ENCODE peak calls at places on chromosome 15, in five cellular contexts. X is omental fat pad, N is psoas muscle, R is nephron progenitor cell, F is neural crest cell. P is an unnamed sample.

GRCh38 chr15:87735536-87735935 is 521.0 kb downstream of the NTRK3 start:
- DNase-seq in R (peak; percentile 12), F (no peak), X (no peak), N (no peak), P (no peak)

GRCh38 chr15:22877607-22878006 is 39.1 kb downstream of the NIPA2 start:
- DNase-seq in X (no peak), F (no peak), N (no peak), R (no peak), P (no peak)

GRCh38 chr15:41494190-41494921 is 682 bp downstream of the ITPKA start:
- DNase-seq in N (no peak), F (peak; percentile 33), X (no peak), R (peak; percentile 69), P (peak; percentile 43)

GRCh38 chr15:96070636-96071035 is 259.9 kb upstream of the NR2F2 start:
- DNase-seq in F (no peak), X (no peak), N (no peak), R (no peak), P (no peak)

GRCh38 chr15:39925112-39925830 is 5.2 kb upstream of the GPR176 start:
- DNase-seq in N (no peak), X (no peak), R (no peak), F (no peak), P (no peak)

GRCh38 chr15:28184166-28184565 is 85.1 kb upstream of the OCA2 start:
- DNase-seq in X (no peak), F (no peak), N (no peak), R (no peak), P (no peak)

GRCh38 chr15:97875513-97876285 is 84.8 kb upstream of the ARRDC4 start:
- DNase-seq in F (no peak), N (no peak), X (no peak), R (no peak), P (peak; percentile 33)

GRCh38 chr15:45611305-45611704 is 23.5 kb upstream of the SQOR start:
- DNase-seq in R (no peak), X (no peak), F (no peak), N (no peak), P (no peak)

GRCh38 chr15:65638681-65639089 is 16.9 kb downstream of the SLC24A1 start:
- DNase-seq in R (peak; percentile 36), F (peak; percentile 26), N (no peak), X (no peak), P (peak; percentile 35)

GRCh38 chr15:48392356-48392755 is 61.1 kb downstream of the DUT start:
- DNase-seq in F (no peak), X (no peak), N (peak; percentile 73), R (no peak), P (no peak)

GRCh38 chr15:56496635-56497034 is 31.7 kb upstream of the MNS1 start:
- DNase-seq in R (no peak), X (no peak), N (no peak), F (no peak), P (peak; percentile 13)

GRCh38 chr15:87944687-87945086 is 311.9 kb downstream of the NTRK3 start:
- DNase-seq in N (no peak), F (no peak), X (no peak), R (no peak), P (no peak)

GRCh38 chr15:100769043-100769974 is 110.3 kb upstream of the ALDH1A3 start:
- DNase-seq in F (no peak), R (no peak), N (peak; percentile 25), X (no peak), P (no peak)

GRCh38 chr15:68783226-68784054 is 37.3 kb downstream of the ANP32A start:
- DNase-seq in N (no peak), X (no peak), R (peak; percentile 18), F (no peak), P (peak; percentile 49)

GRCh38 chr15:70492240-70493177 is 270.8 kb downstream of the UACA start:
- DNase-seq in N (peak; percentile 66), R (no peak), F (no peak), X (no peak), P (no peak)

GRCh38 chr15:80852676-80853075 is 73.5 kb downstream of the CEMIP start:
- DNase-seq in X (no peak), R (no peak), F (no peak), N (no peak), P (no peak)

GRCh38 chr15:69760890-69761568 is 308.4 kb downstream of the RPLP1 start:
- DNase-seq in X (peak; percentile 52), N (peak; percentile 57), F (no peak), R (no peak), P (no peak)

GRCh38 chr15:96330064-96330449 is 443 bp upstream of the NR2F2 start:
- DNase-seq in N (no peak), R (no peak), X (no peak), F (peak; percentile 68), P (peak; percentile 59)

GRCh38 chr15:65902373-65902772 is 33.1 kb downstream of the RAB11A start:
- DNase-seq in N (peak; percentile 59), X (no peak), R (no peak), F (no peak), P (no peak)

GRCh38 chr15:39657714-39658113 is 76.8 kb downstream of the THBS1 start:
- DNase-seq in X (no peak), F (no peak), R (no peak), N (no peak), P (no peak)

GRCh38 chr15:42490246-42490742 is 647 bp downstream of the ZNF106 start:
- DNase-seq in X (no peak), N (no peak), F (no peak), R (no peak), P (no peak)

GRCh38 chr15:66948294-66948693 is 117.1 kb upstream of the SMAD3 start:
- DNase-seq in R (no peak), X (no peak), N (no peak), F (no peak), P (no peak)

DNA sequence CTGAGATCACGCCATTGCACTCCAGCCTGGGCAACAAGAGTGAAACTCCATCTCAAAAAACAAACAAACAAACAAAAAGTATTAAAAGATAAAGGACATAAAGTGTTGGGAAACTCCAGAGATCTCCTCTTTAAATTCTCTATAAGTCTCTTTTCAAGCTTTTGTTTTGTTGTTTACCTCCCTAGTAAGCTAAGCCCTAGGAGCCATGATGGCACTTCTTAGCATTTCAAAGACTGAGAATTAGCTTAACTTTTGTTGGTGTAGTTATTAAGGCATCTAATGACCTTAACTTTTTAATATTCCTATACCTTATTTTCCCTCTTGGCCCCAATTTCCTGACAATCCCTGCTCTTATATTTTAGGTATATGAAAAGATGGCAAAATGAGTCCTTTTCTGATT is 157.3 kb downstream of the ZNF609 start:
- DNase-seq in X (no peak), N (no peak), F (no peak), R (no peak), P (no peak)
- TF ChIP-seq CTCF in X (no peak), N (no peak), F (no peak), R (no peak), P (no peak)

DNA sequence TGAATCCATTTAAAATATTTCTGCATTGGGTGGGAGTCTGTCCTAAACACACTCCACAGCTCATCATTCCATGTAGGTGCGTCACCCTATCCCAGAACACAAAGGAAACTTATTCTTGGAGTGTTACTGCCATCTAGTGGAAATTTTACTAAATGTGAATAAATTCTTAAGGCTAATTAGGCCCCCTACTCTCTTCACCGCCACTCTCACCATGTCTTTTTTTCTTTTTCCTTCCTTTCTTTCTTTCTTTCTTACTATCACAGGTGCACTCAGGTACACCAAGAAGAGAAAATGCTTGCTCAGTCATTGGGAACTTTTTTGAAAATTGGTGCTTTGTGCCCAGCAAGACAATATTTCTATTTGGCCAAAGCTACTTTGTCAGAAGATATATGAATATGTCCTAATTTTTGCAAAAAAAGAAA is 26.4 kb upstream of the ATP8B4 start:
- DNase-seq in F (no peak), R (peak; percentile 17), X (no peak), N (no peak), P (no peak)
- TF ChIP-seq CTCF in F (peak; percentile 77), R (peak; percentile 47), X (no peak), N (peak; percentile 56), P (peak; percentile 63)

GRCh38 chr15:60970246-60971170 is 258.6 kb downstream of the RORA start:
- DNase-seq in F (no peak), N (no peak), R (no peak), X (no peak), P (no peak)
- TF ChIP-seq CTCF in F (no peak), N (no peak), R (no peak), X (no peak), P (no peak)

DNA sequence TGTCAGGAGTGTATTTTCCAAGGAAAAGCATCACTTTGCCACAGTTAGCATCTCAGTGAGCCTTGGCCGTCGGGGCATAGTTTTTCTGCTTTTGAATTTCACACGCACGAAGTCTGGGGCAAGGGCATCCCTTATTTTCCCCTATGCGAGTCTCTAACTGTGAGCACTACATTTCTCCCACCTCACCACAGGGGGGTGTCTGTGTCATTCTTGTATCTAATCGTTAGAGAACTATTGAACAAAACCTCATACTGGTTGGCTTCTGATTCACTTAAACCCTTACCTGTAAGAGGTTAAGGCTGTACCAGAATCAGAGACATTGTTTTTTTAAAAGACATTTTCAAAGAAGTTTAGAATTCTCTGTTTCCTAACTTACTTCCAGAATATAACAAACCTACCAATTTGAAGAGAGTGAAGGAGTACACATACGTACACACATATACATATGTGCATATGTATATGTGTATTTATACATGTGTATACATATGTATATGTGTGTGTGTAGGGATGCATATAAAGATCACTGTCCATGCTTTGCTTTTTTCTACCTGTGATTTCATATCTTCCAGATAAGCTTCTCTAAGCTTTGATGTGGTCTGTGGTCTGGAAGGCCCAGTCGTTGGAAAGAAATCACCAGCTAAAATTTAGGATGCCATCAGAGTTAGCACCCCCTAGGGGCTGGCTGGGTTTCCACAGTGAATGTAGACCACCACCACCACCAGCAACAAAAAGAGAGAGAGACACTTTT is 49.4 kb downstream of the MYZAP start:
- DNase-seq in F (peak; percentile 5), N (no peak), R (peak; percentile 30), X (no peak), P (peak; percentile 51)
- TF ChIP-seq CTCF in F (peak; percentile 52), N (peak; percentile 38), R (peak; percentile 43), X (no peak), P (peak; percentile 63)